ENCODE peak calls at places on chromosome 18, in ten cellular contexts. One of them, this sample, is unnamed.

GRCh38 chr18:37565138-37565984 is at the start of gene CELF4:
- DNase-seq in astrocyte of the spinal cord: peak; percentile 5
- DNase-seq in NCI-H2171: no peak
- DNase-seq in ecto neural progenitor cell: no peak
- DNase-seq in activated naive CD4-positive, alpha-beta T cell treated with anti-CD3 and anti-CD28 coated beads, Interleukin-2, amount 50 U/mL, for 16 hours: no peak
- DNase-seq in AML-193: no peak
- DNase-seq in heart left ventricle: no peak
- DNase-seq in left lobe of liver: no peak
- DNase-seq in naive thymus-derived CD8-positive, alpha-beta T cell: no peak
- DNase-seq in Ammon's horn: peak; percentile 70
- DNase-seq in this sample: no peak

GRCh38 chr18:39380823-39381222 is 1815.2 kb upstream of the CELF4 start:
- DNase-seq in astrocyte of the spinal cord: peak; percentile 14
- DNase-seq in NCI-H2171: no peak
- DNase-seq in ecto neural progenitor cell: peak; percentile 62
- DNase-seq in activated naive CD4-positive, alpha-beta T cell treated with anti-CD3 and anti-CD28 coated beads, Interleukin-2, amount 50 U/mL, for 16 hours: no peak
- DNase-seq in AML-193: no peak
- DNase-seq in heart left ventricle: no peak
- DNase-seq in left lobe of liver: no peak
- DNase-seq in naive thymus-derived CD8-positive, alpha-beta T cell: no peak
- DNase-seq in Ammon's horn: peak; percentile 62
- DNase-seq in this sample: no peak

GRCh38 chr18:40356153-40356552 is 1598.9 kb upstream of the PIK3C3 start:
- DNase-seq in astrocyte of the spinal cord: no peak
- DNase-seq in NCI-H2171: peak; percentile 50
- DNase-seq in ecto neural progenitor cell: no peak
- DNase-seq in activated naive CD4-positive, alpha-beta T cell treated with anti-CD3 and anti-CD28 coated beads, Interleukin-2, amount 50 U/mL, for 16 hours: no peak
- DNase-seq in AML-193: no peak
- DNase-seq in heart left ventricle: no peak
- DNase-seq in left lobe of liver: no peak
- DNase-seq in naive thymus-derived CD8-positive, alpha-beta T cell: no peak
- DNase-seq in Ammon's horn: no peak
- DNase-seq in this sample: no peak

GRCh38 chr18:63775166-63775730 is at the start of gene SERPINB7:
- DNase-seq in astrocyte of the spinal cord: peak; percentile 80
- DNase-seq in NCI-H2171: no peak
- DNase-seq in ecto neural progenitor cell: no peak
- DNase-seq in activated naive CD4-positive, alpha-beta T cell treated with anti-CD3 and anti-CD28 coated beads, Interleukin-2, amount 50 U/mL, for 16 hours: no peak
- DNase-seq in AML-193: no peak
- DNase-seq in heart left ventricle: no peak
- DNase-seq in left lobe of liver: no peak
- DNase-seq in naive thymus-derived CD8-positive, alpha-beta T cell: no peak
- DNase-seq in Ammon's horn: no peak
- DNase-seq in this sample: no peak

GRCh38 chr18:67216846-67217245 is 299.7 kb downstream of the DSEL start:
- DNase-seq in astrocyte of the spinal cord: no peak
- DNase-seq in NCI-H2171: no peak
- DNase-seq in ecto neural progenitor cell: no peak
- DNase-seq in activated naive CD4-positive, alpha-beta T cell treated with anti-CD3 and anti-CD28 coated beads, Interleukin-2, amount 50 U/mL, for 16 hours: no peak
- DNase-seq in AML-193: no peak
- DNase-seq in heart left ventricle: no peak
- DNase-seq in left lobe of liver: no peak
- DNase-seq in naive thymus-derived CD8-positive, alpha-beta T cell: no peak
- DNase-seq in Ammon's horn: no peak
- DNase-seq in this sample: no peak

GRCh38 chr18:48997985-48998831 is 47.4 kb upstream of the SMAD7 start:
- DNase-seq in astrocyte of the spinal cord: peak; percentile 98
- DNase-seq in NCI-H2171: no peak
- DNase-seq in ecto neural progenitor cell: no peak
- DNase-seq in activated naive CD4-positive, alpha-beta T cell treated with anti-CD3 and anti-CD28 coated beads, Interleukin-2, amount 50 U/mL, for 16 hours: no peak
- DNase-seq in AML-193: no peak
- DNase-seq in heart left ventricle: peak; percentile 44
- DNase-seq in left lobe of liver: no peak
- DNase-seq in naive thymus-derived CD8-positive, alpha-beta T cell: no peak
- DNase-seq in Ammon's horn: no peak
- DNase-seq in this sample: peak; percentile 75

GRCh38 chr18:14944838-14945237 is 196.9 kb downstream of the ANKRD30B start:
- DNase-seq in astrocyte of the spinal cord: no peak
- DNase-seq in NCI-H2171: no peak
- DNase-seq in ecto neural progenitor cell: no peak
- DNase-seq in activated naive CD4-positive, alpha-beta T cell treated with anti-CD3 and anti-CD28 coated beads, Interleukin-2, amount 50 U/mL, for 16 hours: no peak
- DNase-seq in AML-193: no peak
- DNase-seq in heart left ventricle: no peak
- DNase-seq in left lobe of liver: no peak
- DNase-seq in naive thymus-derived CD8-positive, alpha-beta T cell: no peak
- DNase-seq in Ammon's horn: no peak
- DNase-seq in this sample: no peak

GRCh38 chr18:79402977-79403722 is 7.4 kb downstream of the NFATC1 start:
- DNase-seq in astrocyte of the spinal cord: no peak
- DNase-seq in NCI-H2171: no peak
- DNase-seq in ecto neural progenitor cell: no peak
- DNase-seq in activated naive CD4-positive, alpha-beta T cell treated with anti-CD3 and anti-CD28 coated beads, Interleukin-2, amount 50 U/mL, for 16 hours: no peak
- DNase-seq in AML-193: peak; percentile 70
- DNase-seq in heart left ventricle: peak; percentile 80
- DNase-seq in left lobe of liver: peak; percentile 81
- DNase-seq in naive thymus-derived CD8-positive, alpha-beta T cell: no peak
- DNase-seq in Ammon's horn: peak; percentile 79
- DNase-seq in this sample: peak; percentile 30

GRCh38 chr18:76546282-76546572 is 51.2 kb upstream of the ZNF516 start:
- DNase-seq in astrocyte of the spinal cord: no peak
- DNase-seq in NCI-H2171: no peak
- DNase-seq in ecto neural progenitor cell: no peak
- DNase-seq in activated naive CD4-positive, alpha-beta T cell treated with anti-CD3 and anti-CD28 coated beads, Interleukin-2, amount 50 U/mL, for 16 hours: no peak
- DNase-seq in AML-193: no peak
- DNase-seq in heart left ventricle: no peak
- DNase-seq in left lobe of liver: no peak
- DNase-seq in naive thymus-derived CD8-positive, alpha-beta T cell: no peak
- DNase-seq in Ammon's horn: no peak
- DNase-seq in this sample: no peak

GRCh38 chr18:10386956-10387355 is 67.5 kb upstream of the APCDD1 start:
- DNase-seq in astrocyte of the spinal cord: no peak
- DNase-seq in NCI-H2171: no peak
- DNase-seq in ecto neural progenitor cell: no peak
- DNase-seq in activated naive CD4-positive, alpha-beta T cell treated with anti-CD3 and anti-CD28 coated beads, Interleukin-2, amount 50 U/mL, for 16 hours: no peak
- DNase-seq in AML-193: no peak
- DNase-seq in heart left ventricle: no peak
- DNase-seq in left lobe of liver: no peak
- DNase-seq in naive thymus-derived CD8-positive, alpha-beta T cell: no peak
- DNase-seq in Ammon's horn: no peak
- DNase-seq in this sample: no peak

GRCh38 chr18:37335337-37335736 is 230.3 kb downstream of the CELF4 start:
- DNase-seq in astrocyte of the spinal cord: peak; percentile 2
- DNase-seq in NCI-H2171: no peak
- DNase-seq in ecto neural progenitor cell: no peak
- DNase-seq in activated naive CD4-positive, alpha-beta T cell treated with anti-CD3 and anti-CD28 coated beads, Interleukin-2, amount 50 U/mL, for 16 hours: no peak
- DNase-seq in AML-193: no peak
- DNase-seq in heart left ventricle: no peak
- DNase-seq in left lobe of liver: no peak
- DNase-seq in naive thymus-derived CD8-positive, alpha-beta T cell: no peak
- DNase-seq in Ammon's horn: no peak
- DNase-seq in this sample: no peak

GRCh38 chr18:44781890-44782289 is 101.2 kb downstream of the SETBP1 start:
- DNase-seq in astrocyte of the spinal cord: peak; percentile 80
- DNase-seq in NCI-H2171: no peak
- DNase-seq in ecto neural progenitor cell: no peak
- DNase-seq in activated naive CD4-positive, alpha-beta T cell treated with anti-CD3 and anti-CD28 coated beads, Interleukin-2, amount 50 U/mL, for 16 hours: no peak
- DNase-seq in AML-193: no peak
- DNase-seq in heart left ventricle: no peak
- DNase-seq in left lobe of liver: no peak
- DNase-seq in naive thymus-derived CD8-positive, alpha-beta T cell: no peak
- DNase-seq in Ammon's horn: no peak
- DNase-seq in this sample: no peak

GRCh38 chr18:58051765-58052460 is 7.9 kb downstream of the NEDD4L start:
- DNase-seq in astrocyte of the spinal cord: peak; percentile 32
- DNase-seq in NCI-H2171: no peak
- DNase-seq in ecto neural progenitor cell: no peak
- DNase-seq in activated naive CD4-positive, alpha-beta T cell treated with anti-CD3 and anti-CD28 coated beads, Interleukin-2, amount 50 U/mL, for 16 hours: no peak
- DNase-seq in AML-193: peak; percentile 38
- DNase-seq in heart left ventricle: no peak
- DNase-seq in left lobe of liver: no peak
- DNase-seq in naive thymus-derived CD8-positive, alpha-beta T cell: no peak
- DNase-seq in Ammon's horn: no peak
- DNase-seq in this sample: no peak

GRCh38 chr18:67730884-67731283 is 214.4 kb upstream of the DSEL start:
- DNase-seq in astrocyte of the spinal cord: peak; percentile 62
- DNase-seq in NCI-H2171: no peak
- DNase-seq in ecto neural progenitor cell: no peak
- DNase-seq in activated naive CD4-positive, alpha-beta T cell treated with anti-CD3 and anti-CD28 coated beads, Interleukin-2, amount 50 U/mL, for 16 hours: no peak
- DNase-seq in AML-193: no peak
- DNase-seq in heart left ventricle: no peak
- DNase-seq in left lobe of liver: no peak
- DNase-seq in naive thymus-derived CD8-positive, alpha-beta T cell: no peak
- DNase-seq in Ammon's horn: no peak
- DNase-seq in this sample: no peak

GRCh38 chr18:40055262-40055661 is 1899.8 kb upstream of the PIK3C3 start:
- DNase-seq in astrocyte of the spinal cord: no peak
- DNase-seq in NCI-H2171: no peak
- DNase-seq in ecto neural progenitor cell: no peak
- DNase-seq in activated naive CD4-positive, alpha-beta T cell treated with anti-CD3 and anti-CD28 coated beads, Interleukin-2, amount 50 U/mL, for 16 hours: no peak
- DNase-seq in AML-193: no peak
- DNase-seq in heart left ventricle: no peak
- DNase-seq in left lobe of liver: no peak
- DNase-seq in naive thymus-derived CD8-positive, alpha-beta T cell: no peak
- DNase-seq in Ammon's horn: no peak
- DNase-seq in this sample: no peak

GRCh38 chr18:47881752-47882455 is 48.6 kb downstream of the SMAD2 start:
- DNase-seq in astrocyte of the spinal cord: peak; percentile 41
- DNase-seq in NCI-H2171: no peak
- DNase-seq in ecto neural progenitor cell: no peak
- DNase-seq in activated naive CD4-positive, alpha-beta T cell treated with anti-CD3 and anti-CD28 coated beads, Interleukin-2, amount 50 U/mL, for 16 hours: no peak
- DNase-seq in AML-193: no peak
- DNase-seq in heart left ventricle: no peak
- DNase-seq in left lobe of liver: no peak
- DNase-seq in naive thymus-derived CD8-positive, alpha-beta T cell: no peak
- DNase-seq in Ammon's horn: no peak
- DNase-seq in this sample: no peak